ENCODE peak calls at places on chromosomes 16 and 17, in four cellular contexts. One of them, this sample, is unnamed.

GRCh38 chr17:33140413-33141099 is 148.9 kb downstream of the SPACA3 start:
- DNase-seq in K562: no peak
- DNase-seq in SK-N-SH: no peak
- DNase-seq in HepG2: no peak
- DNase-seq in this sample: no peak

GRCh38 chr16:10895053-10895946 is 18.3 kb downstream of the CIITA start:
- DNase-seq in K562: peak; percentile 79
- DNase-seq in SK-N-SH: no peak
- DNase-seq in HepG2: peak; percentile 48
- DNase-seq in this sample: peak; percentile 85

GRCh38 chr16:50036426-50036825 is 11.4 kb downstream of the CNEP1R1 start:
- DNase-seq in K562: no peak
- DNase-seq in SK-N-SH: no peak
- DNase-seq in HepG2: no peak
- DNase-seq in this sample: no peak

GRCh38 chr17:44501866-44502265 is 1.3 kb downstream of the GPATCH8 start:
- DNase-seq in K562: no peak
- DNase-seq in SK-N-SH: no peak
- DNase-seq in HepG2: no peak
- DNase-seq in this sample: no peak

GRCh38 chr17:16477255-16477654 is 14.7 kb downstream of the LRRC75A start:
- DNase-seq in K562: no peak
- DNase-seq in SK-N-SH: no peak
- DNase-seq in HepG2: peak; percentile 38
- DNase-seq in this sample: no peak

GRCh38 chr16:29811896-29812665 is at the start of gene PRRT2:
- DNase-seq in K562: peak; percentile 62
- DNase-seq in SK-N-SH: peak; percentile 86
- DNase-seq in HepG2: no peak
- DNase-seq in this sample: peak; percentile 77

GRCh38 chr17:69651921-69652320 is 237.4 kb downstream of the MAP2K6 start:
- DNase-seq in K562: no peak
- DNase-seq in SK-N-SH: no peak
- DNase-seq in HepG2: no peak
- DNase-seq in this sample: no peak

GRCh38 chr16:89422527-89422904 is 67.8 kb downstream of the ANKRD11 start:
- DNase-seq in K562: no peak
- DNase-seq in SK-N-SH: no peak
- DNase-seq in HepG2: no peak
- DNase-seq in this sample: no peak

GRCh38 chr16:84021488-84021887 is 21.1 kb downstream of the SLC38A8 start:
- DNase-seq in K562: no peak
- DNase-seq in SK-N-SH: no peak
- DNase-seq in HepG2: no peak
- DNase-seq in this sample: no peak

GRCh38 chr16:61050547-61050946 is 985.7 kb downstream of the CDH8 start:
- DNase-seq in K562: no peak
- DNase-seq in SK-N-SH: no peak
- DNase-seq in HepG2: no peak
- DNase-seq in this sample: peak; percentile 8

GRCh38 chr16:81888520-81889394 is 109.7 kb downstream of the PLCG2 start:
- DNase-seq in K562: no peak
- DNase-seq in SK-N-SH: no peak
- DNase-seq in HepG2: peak; percentile 70
- DNase-seq in this sample: no peak

GRCh38 chr16:56617212-56618085 is 8.1 kb upstream of the MT1E start:
- DNase-seq in K562: no peak
- DNase-seq in SK-N-SH: no peak
- DNase-seq in HepG2: no peak
- DNase-seq in this sample: peak; percentile 66

GRCh38 chr16:67423634-67424575 is 7.0 kb upstream of the HSD11B2 start:
- DNase-seq in K562: no peak
- DNase-seq in SK-N-SH: no peak
- DNase-seq in HepG2: no peak
- DNase-seq in this sample: peak; percentile 66

GRCh38 chr17:41178843-41179616 is 1.0 kb upstream of the KRTAP4-2 start:
- DNase-seq in K562: no peak
- DNase-seq in SK-N-SH: no peak
- DNase-seq in HepG2: no peak
- DNase-seq in this sample: no peak

GRCh38 chr16:52497067-52497816 is 49.7 kb downstream of the TOX3 start:
- DNase-seq in K562: no peak
- DNase-seq in SK-N-SH: peak; percentile 27
- DNase-seq in HepG2: peak; percentile 71
- DNase-seq in this sample: no peak

GRCh38 chr17:48542956-48543853 is 1.7 kb downstream of the HOXB2 start:
- DNase-seq in K562: peak; percentile 63
- DNase-seq in SK-N-SH: peak; percentile 66
- DNase-seq in HepG2: no peak
- DNase-seq in this sample: peak; percentile 56

GRCh38 chr17:81537856-81538555 is 9.8 kb downstream of the FSCN2 start:
- DNase-seq in K562: no peak
- DNase-seq in SK-N-SH: no peak
- DNase-seq in HepG2: no peak
- DNase-seq in this sample: no peak

GRCh38 chr17:62067165-62068145 is 2.4 kb upstream of the MED13 start:
- DNase-seq in K562: no peak
- DNase-seq in SK-N-SH: no peak
- DNase-seq in HepG2: no peak
- DNase-seq in this sample: peak; percentile 18

GRCh38 chr16:15757075-15757386 is 99.8 kb downstream of the MYH11 start:
- DNase-seq in K562: no peak
- DNase-seq in SK-N-SH: no peak
- DNase-seq in HepG2: no peak
- DNase-seq in this sample: no peak

GRCh38 chr17:39114744-39115534 is 36.5 kb downstream of the PLXDC1 start:
- DNase-seq in K562: no peak
- DNase-seq in SK-N-SH: no peak
- DNase-seq in HepG2: no peak
- DNase-seq in this sample: no peak

GRCh38 chr17:77427471-77427991 is 286.8 kb downstream of the SEC14L1 start:
- DNase-seq in K562: peak; percentile 47
- DNase-seq in SK-N-SH: peak; percentile 52
- DNase-seq in HepG2: no peak
- DNase-seq in this sample: no peak

GRCh38 chr17:80790021-80790765 is 201.4 kb upstream of the CHMP6 start:
- DNase-seq in K562: no peak
- DNase-seq in SK-N-SH: no peak
- DNase-seq in HepG2: no peak
- DNase-seq in this sample: no peak

GRCh38 chr16:31148896-31149295 is 970 bp downstream of the PRSS36 start:
- DNase-seq in K562: peak; percentile 8
- DNase-seq in SK-N-SH: peak; percentile 19
- DNase-seq in HepG2: no peak
- DNase-seq in this sample: no peak

GRCh38 chr17:16322636-16323035 is 30.6 kb downstream of the CENPV start:
- DNase-seq in K562: no peak
- DNase-seq in SK-N-SH: no peak
- DNase-seq in HepG2: no peak
- DNase-seq in this sample: no peak

GRCh38 chr16:84508502-84508901 is 4.0 kb upstream of the MEAK7 start:
- DNase-seq in K562: no peak
- DNase-seq in SK-N-SH: no peak
- DNase-seq in HepG2: no peak
- DNase-seq in this sample: no peak

GRCh38 chr17:70158581-70158980 is 10.8 kb upstream of the KCNJ2 start:
- DNase-seq in K562: no peak
- DNase-seq in SK-N-SH: no peak
- DNase-seq in HepG2: no peak
- DNase-seq in this sample: no peak

GRCh38 chr17:17041018-17041521 is 1.2 kb upstream of the MPRIP start:
- DNase-seq in K562: peak; percentile 35
- DNase-seq in SK-N-SH: no peak
- DNase-seq in HepG2: peak; percentile 60
- DNase-seq in this sample: no peak

GRCh38 chr16:11012841-11013240 is 68.5 kb downstream of the CLEC16A start:
- DNase-seq in K562: no peak
- DNase-seq in SK-N-SH: no peak
- DNase-seq in HepG2: no peak
- DNase-seq in this sample: no peak

GRCh38 chr16:85522517-85522841 is 90.6 kb upstream of the GSE1 start:
- DNase-seq in K562: no peak
- DNase-seq in SK-N-SH: no peak
- DNase-seq in HepG2: no peak
- DNase-seq in this sample: no peak

GRCh38 chr16:85524365-85524629 is 88.8 kb upstream of the GSE1 start:
- DNase-seq in K562: no peak
- DNase-seq in SK-N-SH: no peak
- DNase-seq in HepG2: peak; percentile 39
- DNase-seq in this sample: no peak

GRCh38 chr16:85521737-85522042 is 91.4 kb upstream of the GSE1 start:
- DNase-seq in K562: no peak
- DNase-seq in SK-N-SH: no peak
- DNase-seq in HepG2: no peak
- DNase-seq in this sample: no peak

GRCh38 chr16:85523602-85524364 is 89.3 kb upstream of the GSE1 start:
- DNase-seq in K562: peak; percentile 84
- DNase-seq in SK-N-SH: peak; percentile 66
- DNase-seq in HepG2: peak; percentile 82
- DNase-seq in this sample: peak; percentile 70

DNA sequence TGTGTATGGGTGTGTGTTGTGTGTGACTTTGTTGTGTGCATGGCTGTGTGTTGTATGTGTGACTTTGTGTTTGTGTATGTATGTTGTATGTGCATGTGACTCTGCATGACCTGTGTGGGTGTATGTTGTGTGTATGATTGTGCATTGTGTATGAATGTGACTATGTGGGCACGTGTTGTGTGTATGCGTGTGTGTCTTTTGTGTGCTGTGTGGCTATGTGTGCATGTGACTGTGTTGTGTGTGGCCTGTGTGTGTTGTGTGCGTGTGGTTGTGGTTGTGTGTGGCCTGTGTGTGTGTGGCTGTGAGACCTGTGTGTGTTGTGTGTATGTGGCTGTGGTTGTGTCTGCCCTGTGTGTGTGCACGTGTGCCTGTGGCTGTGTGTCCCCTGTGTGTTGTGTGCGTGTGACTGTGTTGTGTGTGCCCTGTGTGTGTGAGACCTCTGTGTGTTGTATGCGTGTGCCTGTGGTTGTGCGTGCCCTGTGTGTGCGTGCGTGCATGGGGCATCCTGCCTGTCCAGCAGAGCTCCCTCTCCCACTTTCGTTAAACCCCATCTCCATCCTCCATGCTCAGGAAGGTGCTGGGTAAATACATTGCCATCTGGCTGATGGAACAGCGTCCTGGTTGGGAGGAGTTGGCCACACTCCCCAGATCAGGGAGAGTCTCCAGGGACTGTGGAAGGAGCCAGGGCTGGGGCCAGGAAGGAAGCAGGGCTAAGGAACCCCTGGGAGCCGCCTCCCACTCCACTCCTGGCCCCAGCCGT is 90.1 kb upstream of the GSE1 start:
- DNase-seq in K562: no peak
- DNase-seq in SK-N-SH: no peak
- DNase-seq in HepG2: no peak
- DNase-seq in this sample: no peak
- TF ChIP-seq USF2 in K562: no peak
- TF ChIP-seq USF2 in SK-N-SH: no peak
- TF ChIP-seq USF2 in HepG2: no peak
- TF ChIP-seq USF2 in this sample: no peak

GRCh38 chr17:55720917-55721836 is 1.5 kb downstream of the TMEM100 start:
- DNase-seq in K562: no peak
- DNase-seq in SK-N-SH: no peak
- DNase-seq in HepG2: no peak
- DNase-seq in this sample: no peak

GRCh38 chr17:55722016-55722706 is 503 bp downstream of the TMEM100 start:
- DNase-seq in K562: no peak
- DNase-seq in SK-N-SH: no peak
- DNase-seq in HepG2: no peak
- DNase-seq in this sample: no peak

GRCh38 chr17:55722742-55723487 is at the start of gene TMEM100:
- DNase-seq in K562: peak; percentile 26
- DNase-seq in SK-N-SH: peak; percentile 32
- DNase-seq in HepG2: no peak
- DNase-seq in this sample: no peak

GRCh38 chr17:55717432-55717831 is 5.2 kb downstream of the TMEM100 start:
- DNase-seq in K562: no peak
- DNase-seq in SK-N-SH: no peak
- DNase-seq in HepG2: no peak
- DNase-seq in this sample: no peak

GRCh38 chr17:55717898-55718735 is 4.5 kb downstream of the TMEM100 start:
- DNase-seq in K562: peak; percentile 50
- DNase-seq in SK-N-SH: peak; percentile 54
- DNase-seq in HepG2: peak; percentile 78
- DNase-seq in this sample: peak; percentile 82
- TF ChIP-seq FOXJ3 in K562: no peak
- TF ChIP-seq FOXJ3 in SK-N-SH: no peak
- TF ChIP-seq FOXJ3 in HepG2: no peak
- TF ChIP-seq FOXJ3 in this sample: no peak

DNA sequence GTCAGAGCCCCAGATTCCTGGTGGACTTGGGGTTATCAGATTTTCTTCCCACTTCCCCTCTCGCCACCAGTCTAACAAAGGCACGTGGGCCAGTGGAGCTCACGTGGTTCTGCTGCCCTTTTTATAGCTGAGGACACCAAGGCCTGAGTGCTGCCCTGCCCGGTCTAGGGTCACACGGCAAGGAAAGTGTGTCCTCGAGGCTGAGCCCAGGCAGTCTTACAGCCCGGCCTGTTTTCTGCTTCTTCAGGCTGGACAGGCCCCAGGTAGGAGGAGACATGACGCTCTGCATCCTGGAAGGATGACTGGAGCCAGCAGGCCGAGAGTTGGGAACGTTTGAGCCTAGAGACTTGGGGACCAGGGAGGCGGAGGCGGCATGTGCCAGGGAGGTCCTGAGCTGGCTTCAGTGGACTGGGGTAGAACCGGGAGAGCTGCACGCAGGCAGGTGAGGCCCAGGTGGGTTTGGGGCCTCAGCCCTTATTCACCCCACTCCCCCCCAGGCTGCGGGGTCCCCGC is 3.5 kb downstream of the CTRB1 start:
- DNase-seq in K562: no peak
- DNase-seq in SK-N-SH: no peak
- DNase-seq in HepG2: no peak
- DNase-seq in this sample: no peak
- TF ChIP-seq USF2 in K562: peak; percentile 46
- TF ChIP-seq USF2 in SK-N-SH: no peak
- TF ChIP-seq USF2 in HepG2: no peak
- TF ChIP-seq USF2 in this sample: no peak

DNA sequence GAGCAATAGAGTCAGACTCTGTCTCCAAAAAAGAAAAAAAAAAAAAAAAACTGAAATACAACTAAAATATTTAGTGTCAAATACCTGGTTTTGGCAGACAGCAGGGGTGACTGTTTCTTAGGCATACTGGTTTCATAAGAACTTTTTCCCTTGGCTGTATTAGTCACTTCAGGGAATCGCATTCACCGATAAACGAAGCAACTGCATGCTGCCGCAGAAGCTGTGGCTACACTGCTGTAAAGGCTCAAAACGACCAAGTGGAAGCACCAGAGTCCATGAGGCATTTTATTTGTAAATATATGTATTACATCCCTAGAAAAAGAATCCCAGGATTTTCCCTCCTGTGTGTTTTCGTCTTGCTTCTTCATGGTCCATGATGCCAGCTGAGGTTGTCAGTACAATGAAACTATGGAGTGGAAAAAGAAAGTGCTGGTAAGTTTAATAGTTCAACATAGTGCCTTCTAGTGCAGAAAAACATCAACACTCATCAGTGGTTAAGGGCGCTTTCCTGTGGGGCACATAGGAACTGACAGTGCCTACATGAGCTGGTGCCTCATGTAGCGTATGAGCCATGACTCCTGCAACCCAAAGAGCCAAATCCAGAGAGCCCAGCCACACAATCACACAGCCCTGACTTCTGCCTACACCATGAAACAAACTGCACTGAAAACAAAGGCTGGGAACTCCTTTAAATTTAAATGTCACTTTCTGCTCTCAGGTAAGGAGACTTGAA is 7.3 kb downstream of the RPS15A start:
- DNase-seq in K562: no peak
- DNase-seq in SK-N-SH: no peak
- DNase-seq in HepG2: no peak
- DNase-seq in this sample: no peak
- TF ChIP-seq FOXJ3 in K562: no peak
- TF ChIP-seq FOXJ3 in SK-N-SH: no peak
- TF ChIP-seq FOXJ3 in HepG2: no peak
- TF ChIP-seq FOXJ3 in this sample: no peak

This sample was measured in WTC11.